ENCODE peak calls at places on chromosomes 3 and 15, in ten cellular contexts. F is HAP-1; C is activated T-cell treated with anti-CD3 and anti-CD28 coated beads for 4 hours; Y is fibroblast of gingiva; Z is stimulated activated CD8-positive, alpha-beta memory T cell treated with anti-CD3 and anti-CD28 coated beads, Interleukin-2, amount 100 ng/mL, for 1 hour; T is testis; U is CD4-positive, CD25-positive, alpha-beta regulatory T cell; W is activated CD4-positive, alpha-beta T cell treated with anti-CD3 and anti-CD28 coated beads for 24 hours; L is nephron progenitor cell; R is neural crest cell. H is an unnamed sample.

GRCh38 chr3:128083980-128084674 is 31.9 kb downstream of the SEC61A1 start:
- DNase-seq in F (no peak), C (no peak), Y (peak), Z (no peak), T (peak), U (no peak), W (no peak), L (no peak), R (no peak), H (no peak)

GRCh38 chr3:42683875-42684593 is 1.3 kb upstream of the KLHL40 start:
- DNase-seq in F (peak), C (no peak), Y (peak), Z (no peak), T (no peak), U (peak), W (peak), L (no peak), R (no peak), H (no peak)

GRCh38 chr3:191246628-191247027 is 47.6 kb downstream of the OSTN start:
- DNase-seq in F (peak), C (no peak), Y (peak), Z (no peak), T (no peak), U (no peak), W (no peak), L (no peak), R (no peak), H (no peak)

GRCh38 chr3:143332046-143332445 is 212.5 kb downstream of the CHST2 start:
- DNase-seq in F (no peak), C (no peak), Y (no peak), Z (no peak), T (no peak), U (no peak), W (no peak), L (no peak), R (no peak), H (no peak)

GRCh38 chr15:31148622-31149505 is 47.3 kb upstream of the TRPM1 start:
- DNase-seq in F (no peak), C (no peak), Y (no peak), Z (no peak), T (peak), U (no peak), W (no peak), L (no peak), R (no peak), H (no peak)

GRCh38 chr3:19598870-19599269 is 335.1 kb downstream of the EFHB start:
- DNase-seq in F (no peak), C (no peak), Y (no peak), Z (no peak), T (no peak), U (no peak), W (no peak), L (no peak), R (no peak), H (no peak)

GRCh38 chr3:45871834-45872233 is 14.5 kb upstream of the CCR9 start:
- DNase-seq in F (no peak), C (no peak), Y (no peak), Z (no peak), T (no peak), U (no peak), W (no peak), L (no peak), R (no peak), H (no peak)

GRCh38 chr3:160804762-160805161 is 48.7 kb downstream of the PPM1L start:
- DNase-seq in F (no peak), C (no peak), Y (peak), Z (no peak), T (peak), U (no peak), W (no peak), L (no peak), R (no peak), H (peak)

GRCh38 chr15:67409175-67409574 is 111.8 kb upstream of the C15orf61 start:
- DNase-seq in F (peak), C (no peak), Y (no peak), Z (no peak), T (no peak), U (no peak), W (no peak), L (no peak), R (no peak), H (no peak)

GRCh38 chr15:69143756-69144436 is 16.5 kb upstream of the GLCE start:
- DNase-seq in F (no peak), C (no peak), Y (no peak), Z (no peak), T (no peak), U (no peak), W (no peak), L (no peak), R (no peak), H (no peak)

GRCh38 chr15:80061581-80061980 is 2.1 kb downstream of the ZFAND6 start:
- DNase-seq in F (no peak), C (no peak), Y (peak), Z (no peak), T (no peak), U (no peak), W (no peak), L (no peak), R (no peak), H (no peak)

GRCh38 chr3:184873136-184873535 is 61.2 kb downstream of the VPS8 start:
- DNase-seq in F (no peak), C (no peak), Y (no peak), Z (no peak), T (no peak), U (no peak), W (no peak), L (no peak), R (no peak), H (no peak)

GRCh38 chr15:69478259-69478687 is 25.7 kb downstream of the RPLP1 start:
- DNase-seq in F (peak), C (peak), Y (no peak), Z (peak), T (peak), U (peak), W (peak), L (peak), R (peak), H (peak)

GRCh38 chr3:105730973-105731372 is 137.8 kb downstream of the CBLB start:
- DNase-seq in F (no peak), C (no peak), Y (no peak), Z (no peak), T (no peak), U (no peak), W (no peak), L (no peak), R (no peak), H (no peak)

GRCh38 chr15:69417581-69417980 is 3.4 kb downstream of the KIF23 start:
- DNase-seq in F (no peak), C (no peak), Y (peak), Z (no peak), T (no peak), U (no peak), W (no peak), L (no peak), R (no peak), H (no peak)

GRCh38 chr3:157532529-157533297 is 29.5 kb upstream of the VEPH1 start:
- DNase-seq in F (peak), C (no peak), Y (peak), Z (no peak), T (no peak), U (peak), W (no peak), L (peak), R (peak), H (peak)

GRCh38 chr15:58758141-58758540 is 8.6 kb upstream of the ADAM10 start:
- DNase-seq in F (no peak), C (no peak), Y (peak), Z (no peak), T (no peak), U (peak), W (no peak), L (no peak), R (no peak), H (peak)

GRCh38 chr3:23540600-23540999 is 265.2 kb upstream of the UBE2E1 start:
- DNase-seq in F (no peak), C (no peak), Y (no peak), Z (no peak), T (no peak), U (no peak), W (no peak), L (no peak), R (no peak), H (no peak)

GRCh38 chr15:63495780-63496179 is 8.6 kb upstream of the USP3 start:
- DNase-seq in F (no peak), C (no peak), Y (no peak), Z (no peak), T (no peak), U (no peak), W (no peak), L (no peak), R (no peak), H (no peak)

GRCh38 chr3:120561251-120562045 is 34.7 kb upstream of the NDUFB4 start:
- DNase-seq in F (peak), C (peak), Y (peak), Z (peak), T (peak), U (peak), W (peak), L (peak), R (peak), H (peak)

GRCh38 chr3:64673159-64673715 is 14.6 kb downstream of the ADAMTS9 start:
- DNase-seq in F (no peak), C (no peak), Y (no peak), Z (no peak), T (no peak), U (no peak), W (no peak), L (no peak), R (no peak), H (no peak)

GRCh38 chr3:165206454-165207266 is 10.5 kb upstream of the SLITRK3 start:
- DNase-seq in F (peak), C (no peak), Y (peak), Z (no peak), T (peak), U (peak), W (no peak), L (peak), R (peak), H (peak)

H was measured in thyroid gland.